ENCODE peak calls at places on chromosomes 2 and 18, in nine cellular contexts. One of them, this sample, is unnamed.

GRCh38 chr2:96353606-96354095 is 18.1 kb downstream of the NCAPH start:
- DNase-seq in fibroblast of the aortic adventitia: peak
- DNase-seq in ovary: no peak
- DNase-seq in breast epithelium: no peak
- DNase-seq in thoracic aorta: no peak
- DNase-seq in CD4-positive, alpha-beta T cell: no peak
- DNase-seq in D721Med: no peak
- DNase-seq in neural crest cell: no peak
- DNase-seq in Peyer's patch: no peak
- DNase-seq in this sample: no peak

GRCh38 chr18:77340815-77341214 is 91.2 kb downstream of the GALR1 start:
- DNase-seq in Peyer's patch: no peak
- DNase-seq in D721Med: no peak
- DNase-seq in CD4-positive, alpha-beta T cell: no peak
- DNase-seq in neural crest cell: no peak
- DNase-seq in thoracic aorta: no peak
- DNase-seq in fibroblast of the aortic adventitia: no peak
- DNase-seq in breast epithelium: no peak
- DNase-seq in ovary: no peak
- DNase-seq in this sample: no peak

GRCh38 chr2:26786207-26787023 is 559 bp downstream of the CENPA start:
- DNase-seq in breast epithelium: no peak
- DNase-seq in Peyer's patch: no peak
- DNase-seq in thoracic aorta: no peak
- DNase-seq in CD4-positive, alpha-beta T cell: no peak
- DNase-seq in fibroblast of the aortic adventitia: no peak
- DNase-seq in ovary: no peak
- DNase-seq in neural crest cell: no peak
- DNase-seq in D721Med: no peak
- DNase-seq in this sample: peak

GRCh38 chr18:24786027-24786426 is 325.6 kb downstream of the HRH4 start:
- DNase-seq in D721Med: no peak
- DNase-seq in ovary: no peak
- DNase-seq in Peyer's patch: no peak
- DNase-seq in CD4-positive, alpha-beta T cell: no peak
- DNase-seq in thoracic aorta: no peak
- DNase-seq in neural crest cell: no peak
- DNase-seq in fibroblast of the aortic adventitia: no peak
- DNase-seq in breast epithelium: no peak
- DNase-seq in this sample: no peak

GRCh38 chr2:217010173-217010572 is 150.3 kb upstream of the TNP1 start:
- DNase-seq in neural crest cell: no peak
- DNase-seq in ovary: no peak
- DNase-seq in fibroblast of the aortic adventitia: no peak
- DNase-seq in CD4-positive, alpha-beta T cell: no peak
- DNase-seq in thoracic aorta: no peak
- DNase-seq in breast epithelium: no peak
- DNase-seq in D721Med: no peak
- DNase-seq in Peyer's patch: no peak
- DNase-seq in this sample: no peak

GRCh38 chr2:97712693-97713295 is 582 bp upstream of the ZAP70 start:
- DNase-seq in Peyer's patch: no peak
- DNase-seq in breast epithelium: no peak
- DNase-seq in neural crest cell: no peak
- DNase-seq in thoracic aorta: no peak
- DNase-seq in ovary: no peak
- DNase-seq in D721Med: no peak
- DNase-seq in CD4-positive, alpha-beta T cell: no peak
- DNase-seq in fibroblast of the aortic adventitia: no peak
- DNase-seq in this sample: peak

GRCh38 chr2:42064417-42064942 is 16.7 kb downstream of the PKDCC start:
- DNase-seq in ovary: no peak
- DNase-seq in Peyer's patch: peak
- DNase-seq in thoracic aorta: no peak
- DNase-seq in fibroblast of the aortic adventitia: peak
- DNase-seq in CD4-positive, alpha-beta T cell: no peak
- DNase-seq in neural crest cell: no peak
- DNase-seq in breast epithelium: no peak
- DNase-seq in D721Med: no peak
- DNase-seq in this sample: no peak

GRCh38 chr2:221929259-221929658 is 357.2 kb upstream of the EPHA4 start:
- DNase-seq in CD4-positive, alpha-beta T cell: no peak
- DNase-seq in fibroblast of the aortic adventitia: no peak
- DNase-seq in thoracic aorta: no peak
- DNase-seq in ovary: no peak
- DNase-seq in D721Med: no peak
- DNase-seq in neural crest cell: no peak
- DNase-seq in breast epithelium: no peak
- DNase-seq in Peyer's patch: no peak
- DNase-seq in this sample: no peak

GRCh38 chr2:127619901-127620705 is 25.9 kb upstream of the GPR17 start:
- DNase-seq in D721Med: peak
- DNase-seq in neural crest cell: no peak
- DNase-seq in breast epithelium: peak
- DNase-seq in CD4-positive, alpha-beta T cell: no peak
- DNase-seq in ovary: no peak
- DNase-seq in fibroblast of the aortic adventitia: no peak
- DNase-seq in Peyer's patch: peak
- DNase-seq in thoracic aorta: no peak
- DNase-seq in this sample: peak

GRCh38 chr2:50529600-50530218 is 502.2 kb downstream of the NRXN1 start:
- DNase-seq in fibroblast of the aortic adventitia: peak
- DNase-seq in ovary: no peak
- DNase-seq in breast epithelium: no peak
- DNase-seq in CD4-positive, alpha-beta T cell: no peak
- DNase-seq in D721Med: no peak
- DNase-seq in Peyer's patch: no peak
- DNase-seq in neural crest cell: no peak
- DNase-seq in thoracic aorta: no peak
- DNase-seq in this sample: no peak

DNA sequence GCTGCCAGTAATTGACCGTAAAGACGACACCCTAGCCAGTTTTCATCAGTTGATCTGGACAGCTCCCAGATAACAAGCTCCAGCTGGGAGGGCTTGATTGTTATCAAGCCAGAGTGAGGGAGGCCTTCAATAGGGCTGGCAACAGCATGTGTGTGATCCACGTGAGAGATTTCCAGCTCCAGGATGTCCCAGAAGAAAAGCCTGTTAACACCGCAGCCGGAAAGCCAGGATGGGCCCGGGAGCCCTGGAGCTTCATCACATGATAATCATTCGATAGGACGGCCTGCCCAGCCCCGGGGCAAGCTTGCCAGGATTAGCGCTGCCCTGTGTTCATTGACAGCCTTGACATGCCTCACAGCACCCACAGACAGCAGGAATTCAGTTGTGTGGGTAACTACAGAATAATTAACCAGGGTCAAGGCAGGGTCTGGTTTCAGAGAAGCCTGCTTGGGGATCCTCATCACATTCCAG is 182.5 kb downstream of the C1D start:
- DNase-seq in breast epithelium: no peak
- DNase-seq in thoracic aorta: no peak
- DNase-seq in ovary: no peak
- DNase-seq in CD4-positive, alpha-beta T cell: no peak
- DNase-seq in neural crest cell: no peak
- DNase-seq in fibroblast of the aortic adventitia: peak
- DNase-seq in Peyer's patch: no peak
- DNase-seq in D721Med: no peak
- DNase-seq in this sample: no peak
- TF ChIP-seq CTCF in breast epithelium: no peak
- TF ChIP-seq CTCF in thoracic aorta: no peak
- TF ChIP-seq CTCF in ovary: no peak
- TF ChIP-seq CTCF in CD4-positive, alpha-beta T cell: no peak
- TF ChIP-seq CTCF in neural crest cell: no peak
- TF ChIP-seq CTCF in fibroblast of the aortic adventitia: no peak
- TF ChIP-seq CTCF in Peyer's patch: no peak
- TF ChIP-seq CTCF in D721Med: no peak
- TF ChIP-seq CTCF in this sample: no peak

DNA sequence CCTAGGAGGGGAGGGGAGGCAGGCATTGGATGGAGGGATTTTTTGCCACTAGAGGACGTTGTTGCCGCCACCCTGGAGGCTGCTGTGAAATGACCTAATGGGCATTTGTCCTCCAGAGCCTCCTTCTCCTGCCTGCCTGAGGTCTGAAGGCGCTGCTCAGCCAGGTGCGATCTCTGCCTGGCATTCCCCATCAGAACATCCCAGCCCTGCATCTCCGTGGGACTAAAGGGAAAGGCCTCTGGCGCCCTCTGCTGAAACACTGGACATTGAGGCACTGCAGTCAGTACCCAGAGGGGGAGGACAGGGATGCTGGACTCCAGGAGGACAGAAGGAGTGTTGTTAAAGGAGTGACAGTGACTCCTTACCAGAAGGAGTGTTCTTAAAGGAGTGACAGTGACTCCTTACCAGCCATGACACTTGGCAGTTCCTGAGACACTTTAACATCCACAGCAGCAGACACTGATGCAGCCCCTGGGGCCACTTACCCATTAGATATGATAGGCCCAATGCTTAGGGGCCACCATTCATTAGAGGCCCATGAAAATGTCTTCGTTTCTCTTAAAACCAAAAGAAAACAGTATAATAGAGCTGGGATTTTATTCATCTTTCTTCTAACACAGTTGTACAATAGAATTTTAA is 17.0 kb downstream of the THNSL2 start:
- DNase-seq in CD4-positive, alpha-beta T cell: no peak
- DNase-seq in thoracic aorta: no peak
- DNase-seq in D721Med: peak
- DNase-seq in Peyer's patch: peak
- DNase-seq in fibroblast of the aortic adventitia: peak
- DNase-seq in neural crest cell: peak
- DNase-seq in ovary: peak
- DNase-seq in breast epithelium: no peak
- DNase-seq in this sample: peak
- TF ChIP-seq CTCF in CD4-positive, alpha-beta T cell: no peak
- TF ChIP-seq CTCF in thoracic aorta: peak
- TF ChIP-seq CTCF in D721Med: peak
- TF ChIP-seq CTCF in Peyer's patch: peak
- TF ChIP-seq CTCF in fibroblast of the aortic adventitia: peak
- TF ChIP-seq CTCF in neural crest cell: peak
- TF ChIP-seq CTCF in ovary: no peak
- TF ChIP-seq CTCF in breast epithelium: no peak
- TF ChIP-seq CTCF in this sample: peak

DNA sequence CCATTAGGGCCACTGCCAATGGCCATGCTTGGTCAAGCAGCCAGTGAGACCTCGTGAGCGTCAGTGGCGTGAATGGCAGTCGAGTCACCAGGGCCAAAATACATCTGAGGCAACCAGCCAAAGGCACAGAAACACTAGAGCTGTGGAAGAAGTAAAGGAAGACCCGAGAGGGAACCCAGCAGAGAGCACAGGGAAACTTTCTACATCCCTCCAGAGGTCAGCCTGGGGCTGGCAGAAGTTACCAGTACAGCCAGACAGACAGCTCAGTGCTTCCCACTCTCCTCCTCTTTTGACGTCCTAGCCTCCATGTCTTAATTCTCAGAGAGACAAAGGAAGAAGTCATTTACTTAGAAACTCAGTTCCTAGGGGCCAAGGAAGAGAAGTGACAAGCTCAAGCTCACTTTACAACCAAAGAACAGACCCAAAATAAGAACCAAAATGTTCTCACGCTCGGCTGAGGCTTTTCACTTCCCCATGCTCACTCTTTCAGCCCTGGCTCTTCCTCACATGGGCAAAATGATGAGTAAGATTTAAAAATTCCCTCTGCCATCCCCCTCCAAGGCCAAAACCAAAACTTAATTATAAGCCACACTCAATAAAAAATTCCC is 8.7 kb downstream of the CYRIA start:
- DNase-seq in thoracic aorta: peak
- DNase-seq in D721Med: no peak
- DNase-seq in neural crest cell: no peak
- DNase-seq in fibroblast of the aortic adventitia: no peak
- DNase-seq in ovary: no peak
- DNase-seq in Peyer's patch: peak
- DNase-seq in breast epithelium: no peak
- DNase-seq in CD4-positive, alpha-beta T cell: no peak
- DNase-seq in this sample: no peak
- TF ChIP-seq CTCF in thoracic aorta: no peak
- TF ChIP-seq CTCF in D721Med: no peak
- TF ChIP-seq CTCF in neural crest cell: no peak
- TF ChIP-seq CTCF in fibroblast of the aortic adventitia: no peak
- TF ChIP-seq CTCF in ovary: no peak
- TF ChIP-seq CTCF in Peyer's patch: no peak
- TF ChIP-seq CTCF in breast epithelium: no peak
- TF ChIP-seq CTCF in CD4-positive, alpha-beta T cell: no peak
- TF ChIP-seq CTCF in this sample: no peak

GRCh38 chr18:59597049-59597448 is 100.2 kb downstream of the CCBE1 start:
- DNase-seq in neural crest cell: no peak
- DNase-seq in breast epithelium: no peak
- DNase-seq in ovary: no peak
- DNase-seq in Peyer's patch: no peak
- DNase-seq in thoracic aorta: no peak
- DNase-seq in D721Med: no peak
- DNase-seq in fibroblast of the aortic adventitia: no peak
- DNase-seq in CD4-positive, alpha-beta T cell: no peak
- DNase-seq in this sample: no peak

GRCh38 chr18:59592624-59593023 is 104.6 kb downstream of the CCBE1 start:
- DNase-seq in ovary: no peak
- DNase-seq in Peyer's patch: no peak
- DNase-seq in fibroblast of the aortic adventitia: no peak
- DNase-seq in D721Med: no peak
- DNase-seq in neural crest cell: no peak
- DNase-seq in thoracic aorta: no peak
- DNase-seq in breast epithelium: no peak
- DNase-seq in CD4-positive, alpha-beta T cell: no peak
- DNase-seq in this sample: no peak

DNA sequence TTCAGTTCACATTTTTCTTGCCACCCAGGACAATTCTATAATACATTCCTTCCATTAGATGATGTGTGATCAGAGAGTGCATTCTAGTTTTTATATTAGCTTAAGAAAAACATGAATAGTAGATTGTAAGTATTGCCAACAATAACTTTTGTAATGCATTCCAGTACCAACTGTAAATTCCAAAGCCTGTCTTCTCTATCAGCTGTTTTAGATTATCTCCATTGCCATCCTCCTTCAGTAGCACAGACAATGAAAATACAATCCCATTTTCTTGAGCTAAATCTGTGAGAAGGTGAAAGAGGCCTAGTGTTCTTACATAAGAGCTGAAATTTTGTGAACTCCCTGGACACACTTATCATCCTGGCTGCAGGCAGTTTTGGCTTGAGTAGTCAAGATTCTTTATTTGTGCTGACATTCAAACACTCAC is 103.9 kb downstream of the CCBE1 start:
- DNase-seq in breast epithelium: no peak
- DNase-seq in D721Med: no peak
- DNase-seq in neural crest cell: no peak
- DNase-seq in fibroblast of the aortic adventitia: peak
- DNase-seq in CD4-positive, alpha-beta T cell: no peak
- DNase-seq in thoracic aorta: no peak
- DNase-seq in ovary: no peak
- DNase-seq in Peyer's patch: no peak
- DNase-seq in this sample: peak
- TF ChIP-seq CTCF in breast epithelium: no peak
- TF ChIP-seq CTCF in D721Med: no peak
- TF ChIP-seq CTCF in neural crest cell: no peak
- TF ChIP-seq CTCF in fibroblast of the aortic adventitia: no peak
- TF ChIP-seq CTCF in CD4-positive, alpha-beta T cell: no peak
- TF ChIP-seq CTCF in thoracic aorta: no peak
- TF ChIP-seq CTCF in ovary: no peak
- TF ChIP-seq CTCF in Peyer's patch: no peak
- TF ChIP-seq CTCF in this sample: peak

This sample was measured in osteoblast.